ENCODE peak calls at places on chromosomes 6 and 20, in six cellular contexts. O is HCT116, Q is GM12878, C is HepG2, V is SK-N-SH, T is K562. H is an unnamed sample.

GRCh38 chr6:39495640-39496039 is 173.1 kb upstream of the KCNK16 start:
- DNase-seq in T (no peak), V (no peak), O (no peak), C (no peak), Q (no peak), H (no peak)

GRCh38 chr6:168063431-168063830 is 15.6 kb downstream of the FRMD1 start:
- DNase-seq in V (no peak), T (no peak), O (no peak), Q (no peak), C (no peak), H (no peak)

GRCh38 chr6:133814797-133815196 is 74.1 kb upstream of the TCF21 start:
- DNase-seq in Q (no peak), T (no peak), V (no peak), O (peak; percentile 6), C (no peak), H (no peak)

GRCh38 chr6:56949261-56949660 is 5.6 kb upstream of the BEND6 start:
- DNase-seq in C (no peak), T (no peak), Q (no peak), O (no peak), V (no peak), H (no peak)

GRCh38 chr6:45677381-45677992 is 299.8 kb upstream of the SUPT3H start:
- DNase-seq in T (no peak), Q (peak; percentile 30), C (no peak), V (no peak), O (no peak), H (no peak)

GRCh38 chr20:25313608-25314007 is 65.7 kb downstream of the PYGB start:
- DNase-seq in Q (no peak), C (no peak), O (no peak), T (no peak), V (no peak), H (no peak)

GRCh38 chr6:155646443-155646842 is 190.8 kb upstream of the NOX3 start:
- DNase-seq in Q (no peak), O (no peak), C (no peak), T (no peak), V (no peak), H (no peak)

GRCh38 chr6:14031516-14031915 is 86.1 kb upstream of the CD83 start:
- DNase-seq in C (no peak), T (no peak), O (no peak), V (no peak), Q (no peak), H (no peak)

GRCh38 chr6:160667854-160668481 is 3.9 kb upstream of the LPA start:
- DNase-seq in O (peak; percentile 35), C (peak; percentile 50), V (peak; percentile 26), T (peak; percentile 70), Q (peak; percentile 1), H (peak; percentile 23)

GRCh38 chr6:29976588-29977424 is 34.5 kb downstream of the HLA-A start:
- DNase-seq in Q (peak; percentile 13), C (peak; percentile 77), V (peak; percentile 80), T (peak; percentile 73), O (peak; percentile 57), H (peak; percentile 84)

GRCh38 chr6:37657117-37657886 is 40.4 kb downstream of the MDGA1 start:
- DNase-seq in O (peak; percentile 47), C (no peak), Q (no peak), V (no peak), T (no peak), H (peak; percentile 61)

GRCh38 chr6:37083243-37084138 is 78.0 kb downstream of the FGD2 start:
- DNase-seq in T (peak; percentile 90), C (peak; percentile 96), V (peak; percentile 51), Q (no peak), O (no peak), H (no peak)

GRCh38 chr20:57093766-57094165 is 172.7 kb downstream of the BMP7 start:
- DNase-seq in V (no peak), O (no peak), C (no peak), Q (no peak), T (no peak), H (no peak)

GRCh38 chr20:2379511-2380229 is 1.0 kb upstream of the TGM6 start:
- DNase-seq in O (no peak), Q (no peak), V (no peak), C (no peak), T (no peak), H (no peak)

GRCh38 chr20:58461899-58462298 is 53.3 kb downstream of the APCDD1L start:
- DNase-seq in C (no peak), O (no peak), Q (no peak), V (no peak), T (no peak), H (no peak)

GRCh38 chr20:20436689-20437088 is 68.8 kb downstream of the INSM1 start:
- DNase-seq in T (no peak), Q (no peak), O (no peak), V (no peak), C (no peak), H (no peak)

GRCh38 chr20:11108102-11108842 is 434.5 kb upstream of the JAG1 start:
- DNase-seq in C (no peak), V (no peak), Q (no peak), O (no peak), T (no peak), H (no peak)

GRCh38 chr6:89916136-89916920 is 22.1 kb downstream of the GJA10 start:
- DNase-seq in Q (no peak), C (no peak), T (no peak), O (no peak), V (no peak), H (no peak)

GRCh38 chr6:52049252-52050050 is 38.0 kb downstream of the PKHD1 start:
- DNase-seq in O (peak; percentile 32), C (peak; percentile 33), T (peak; percentile 38), Q (peak; percentile 11), V (peak; percentile 36), H (peak; percentile 63)

GRCh38 chr6:109580519-109580918 is 97.5 kb upstream of the ZBTB24 start:
- DNase-seq in Q (no peak), O (no peak), C (no peak), V (no peak), T (no peak), H (peak; percentile 3)

GRCh38 chr6:21142716-21143115 is 450.8 kb upstream of the SOX4 start:
- DNase-seq in C (no peak), V (no peak), Q (no peak), T (no peak), O (no peak), H (no peak)

GRCh38 chr6:109687271-109687721 is 3.7 kb downstream of the AK9 start:
- DNase-seq in O (no peak), C (no peak), T (no peak), Q (no peak), V (no peak), H (no peak)

GRCh38 chr20:35773154-35773751 is 1.4 kb downstream of the PHF20 start:
- DNase-seq in C (no peak), O (no peak), T (peak; percentile 19), V (no peak), Q (peak; percentile 36), H (no peak)

GRCh38 chr20:20971810-20972209 is 134.3 kb downstream of the LINC00237 start:
- DNase-seq in Q (no peak), O (no peak), V (no peak), T (no peak), C (peak; percentile 79), H (no peak)

GRCh38 chr20:32164984-32165735 is 42.4 kb downstream of the PLAGL2 start:
- DNase-seq in T (no peak), O (no peak), Q (no peak), V (no peak), C (no peak), H (no peak)

GRCh38 chr6:52595796-52596130 is 18.9 kb upstream of the TRAM2 start:
- DNase-seq in V (no peak), Q (no peak), C (no peak), T (no peak), O (no peak), H (no peak)

GRCh38 chr6:105882833-105883232 is 203.3 kb upstream of the PRDM1 start:
- DNase-seq in Q (no peak), O (no peak), C (no peak), T (no peak), V (no peak), H (no peak)

GRCh38 chr6:91691449-91691848 is 1104.6 kb upstream of the MAP3K7 start:
- DNase-seq in T (no peak), C (no peak), V (no peak), Q (no peak), O (no peak), H (no peak)

GRCh38 chr20:22257912-22258311 is 326.5 kb downstream of the FOXA2 start:
- DNase-seq in Q (no peak), T (no peak), C (no peak), V (no peak), O (no peak), H (no peak)
- TF ChIP-seq JUND in Q (no peak), T (no peak), C (no peak), V (no peak), O (no peak), H (no peak)

DNA sequence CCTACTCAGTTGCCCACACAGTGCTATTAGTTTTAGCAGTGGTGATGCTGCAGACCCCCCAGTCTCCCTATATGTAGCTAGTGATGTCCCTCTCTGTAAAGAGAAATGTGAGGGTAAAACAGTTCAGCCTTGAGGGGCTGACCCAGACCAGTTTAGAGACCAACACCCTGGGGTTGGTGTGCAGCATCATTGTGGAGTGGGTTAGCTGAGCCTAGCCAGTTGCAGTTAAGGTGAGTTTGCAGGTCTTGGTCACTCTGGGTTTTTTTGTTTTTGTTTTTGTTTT is 401 bp upstream of the B3GALT4 start:
- DNase-seq in Q (no peak), C (no peak), O (no peak), T (no peak), V (no peak), H (no peak)
- TF ChIP-seq JUND in Q (no peak), C (no peak), O (no peak), T (no peak), V (no peak), H (no peak)

GRCh38 chr6:152271681-152272464 is 365.3 kb downstream of the SYNE1 start:
- DNase-seq in T (no peak), C (no peak), V (no peak), Q (peak; percentile 13), O (no peak), H (no peak)

GRCh38 chr6:152272486-152272885 is 364.7 kb downstream of the SYNE1 start:
- DNase-seq in T (no peak), O (no peak), Q (no peak), V (no peak), C (no peak), H (no peak)

GRCh38 chr6:152270301-152270925 is 366.7 kb downstream of the SYNE1 start:
- DNase-seq in V (no peak), T (no peak), O (no peak), C (no peak), Q (no peak), H (no peak)

GRCh38 chr6:152273002-152273401 is 364.2 kb downstream of the SYNE1 start:
- DNase-seq in V (no peak), Q (no peak), O (no peak), T (no peak), C (no peak), H (no peak)

DNA sequence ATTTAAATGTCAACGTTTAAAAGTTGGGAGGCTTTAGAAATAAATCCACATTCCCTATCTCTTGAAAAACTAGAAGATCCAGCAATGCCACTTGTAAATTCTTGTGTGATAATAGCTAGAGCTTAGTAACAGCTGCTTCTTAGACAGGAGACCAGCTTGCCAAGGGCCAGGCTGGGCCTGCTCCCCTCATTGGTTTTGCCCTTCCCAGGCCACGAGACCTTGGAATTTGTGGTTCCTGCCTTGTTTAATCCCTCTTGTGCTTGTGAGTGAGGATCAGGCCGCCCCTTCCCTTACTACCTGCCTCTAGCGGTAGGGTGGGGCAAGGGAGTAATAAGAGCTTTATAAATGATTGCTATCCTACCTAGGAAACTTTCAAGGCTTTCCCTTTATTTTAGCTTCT is 363.5 kb downstream of the SYNE1 start:
- DNase-seq in O (no peak), Q (no peak), C (no peak), V (no peak), T (no peak), H (no peak)
- TF ChIP-seq JUND in O (no peak), Q (no peak), C (no peak), V (no peak), T (no peak), H (no peak)

GRCh38 chr6:31158863-31159855 is 770 bp downstream of the TCF19 start:
- DNase-seq in O (no peak), Q (no peak), T (peak; percentile 75), V (peak; percentile 51), C (peak; percentile 31), H (peak; percentile 42)
- TF ChIP-seq JUND in O (no peak), Q (no peak), T (no peak), V (no peak), C (no peak), H (no peak)

H was measured in T47D.